ENCODE peak calls at places on chromosomes 1 and 21, in nine cellular contexts. M, R, H, X, C, V, L, Y and S are unnamed samples.

GRCh38 chr1:204848579-204848978 is 22.1 kb upstream of the NFASC start:
- DNase-seq in M (peak), R (no peak), H (no peak), X (no peak), C (no peak), V (no peak), L (no peak), Y (no peak), S (no peak)

GRCh38 chr1:30034627-30035521 is 688.5 kb downstream of the MATN1 start:
- DNase-seq in M (no peak), R (no peak), H (peak), X (peak), C (no peak), V (no peak), L (no peak), Y (peak), S (no peak)

GRCh38 chr1:23013657-23014056 is 2.0 kb downstream of the TEX46 start:
- DNase-seq in M (peak), R (no peak), H (no peak), X (peak), C (no peak), V (no peak), L (no peak), Y (peak), S (no peak)

GRCh38 chr1:2382621-2383361 is 8.6 kb downstream of the MORN1 start:
- DNase-seq in M (peak), R (peak), H (peak), X (no peak), C (peak), V (no peak), L (no peak), Y (peak), S (no peak)

GRCh38 chr1:1173793-1174415 is at the start of gene TTLL10:
- DNase-seq in M (no peak), R (no peak), H (no peak), X (no peak), C (peak), V (no peak), L (no peak), Y (no peak), S (no peak)

GRCh38 chr21:35920428-35920827 is 139.9 kb downstream of the SETD4 start:
- DNase-seq in M (no peak), R (no peak), H (no peak), X (no peak), C (no peak), V (no peak), L (no peak), Y (no peak), S (no peak)

GRCh38 chr1:232625319-232625868 is 4.5 kb downstream of the SIPA1L2 start:
- DNase-seq in M (no peak), R (no peak), H (no peak), X (no peak), C (no peak), V (no peak), L (no peak), Y (no peak), S (no peak)

GRCh38 chr1:174225499-174226204 is 66.3 kb downstream of the RABGAP1L start:
- DNase-seq in M (no peak), R (no peak), H (no peak), X (no peak), C (no peak), V (no peak), L (no peak), Y (no peak), S (no peak)

GRCh38 chr1:6534248-6534647 is 20.1 kb downstream of the NOL9 start:
- DNase-seq in M (no peak), R (no peak), H (no peak), X (no peak), C (no peak), V (no peak), L (no peak), Y (no peak), S (no peak)

GRCh38 chr1:92817137-92817697 is 14.6 kb upstream of the RPL5 start:
- DNase-seq in M (no peak), R (peak), H (no peak), X (no peak), C (no peak), V (no peak), L (no peak), Y (no peak), S (no peak)

GRCh38 chr1:24366707-24367106 is 46.9 kb downstream of the STPG1 start:
- DNase-seq in M (no peak), R (no peak), H (no peak), X (no peak), C (no peak), V (no peak), L (no peak), Y (no peak), S (no peak)